ENCODE peak calls at places on chromosome 16, in nine cellular contexts. One of them, this sample, is unnamed.

GRCh38 chr16:73329363-73330306 is 281.7 kb upstream of the ZFHX3 start:
- DNase-seq in DMS79 treated with DMSO at 0.1 percent for 48 hours: no peak
- DNase-seq in caudate nucleus: peak; percentile 37
- DNase-seq in left ventricle myocardium inferior: no peak
- DNase-seq in NCI-H2081 treated with DMSO at 0.1 percent for 48 hours: no peak
- DNase-seq in AG04450: no peak
- DNase-seq in CD8-positive, alpha-beta memory T cell: no peak
- DNase-seq in activated CD4-positive, alpha-beta T cell treated with anti-CD3 and anti-CD28 coated beads for 1 hour: no peak
- DNase-seq in stimulated activated effector memory CD8-positive, alpha-beta T cell treated with anti-CD3 and anti-CD28 coated beads, Interleukin-12 subunit alpha, Interleukin-12 subunit beta, amount 100 ng/mL, for 72 hours: no peak
- DNase-seq in this sample: peak; percentile 39

GRCh38 chr16:74320707-74321106 is 24.1 kb downstream of the PSMD7 start:
- DNase-seq in DMS79 treated with DMSO at 0.1 percent for 48 hours: no peak
- DNase-seq in caudate nucleus: no peak
- DNase-seq in left ventricle myocardium inferior: no peak
- DNase-seq in NCI-H2081 treated with DMSO at 0.1 percent for 48 hours: no peak
- DNase-seq in AG04450: no peak
- DNase-seq in CD8-positive, alpha-beta memory T cell: no peak
- DNase-seq in activated CD4-positive, alpha-beta T cell treated with anti-CD3 and anti-CD28 coated beads for 1 hour: no peak
- DNase-seq in stimulated activated effector memory CD8-positive, alpha-beta T cell treated with anti-CD3 and anti-CD28 coated beads, Interleukin-12 subunit alpha, Interleukin-12 subunit beta, amount 100 ng/mL, for 72 hours: no peak
- DNase-seq in this sample: no peak

GRCh38 chr16:35686595-35686994 is 2227.2 kb downstream of the TP53TG3F start:
- DNase-seq in DMS79 treated with DMSO at 0.1 percent for 48 hours: no peak
- DNase-seq in caudate nucleus: no peak
- DNase-seq in left ventricle myocardium inferior: no peak
- DNase-seq in NCI-H2081 treated with DMSO at 0.1 percent for 48 hours: no peak
- DNase-seq in AG04450: no peak
- DNase-seq in CD8-positive, alpha-beta memory T cell: no peak
- DNase-seq in activated CD4-positive, alpha-beta T cell treated with anti-CD3 and anti-CD28 coated beads for 1 hour: no peak
- DNase-seq in stimulated activated effector memory CD8-positive, alpha-beta T cell treated with anti-CD3 and anti-CD28 coated beads, Interleukin-12 subunit alpha, Interleukin-12 subunit beta, amount 100 ng/mL, for 72 hours: no peak
- DNase-seq in this sample: no peak

GRCh38 chr16:60001523-60001922 is 1267.4 kb upstream of the GOT2 start:
- DNase-seq in DMS79 treated with DMSO at 0.1 percent for 48 hours: no peak
- DNase-seq in caudate nucleus: no peak
- DNase-seq in left ventricle myocardium inferior: no peak
- DNase-seq in NCI-H2081 treated with DMSO at 0.1 percent for 48 hours: no peak
- DNase-seq in AG04450: no peak
- DNase-seq in CD8-positive, alpha-beta memory T cell: no peak
- DNase-seq in activated CD4-positive, alpha-beta T cell treated with anti-CD3 and anti-CD28 coated beads for 1 hour: no peak
- DNase-seq in stimulated activated effector memory CD8-positive, alpha-beta T cell treated with anti-CD3 and anti-CD28 coated beads, Interleukin-12 subunit alpha, Interleukin-12 subunit beta, amount 100 ng/mL, for 72 hours: no peak
- DNase-seq in this sample: no peak

GRCh38 chr16:68884391-68884790 is 41.1 kb downstream of the TANGO6 start:
- DNase-seq in DMS79 treated with DMSO at 0.1 percent for 48 hours: no peak
- DNase-seq in caudate nucleus: no peak
- DNase-seq in left ventricle myocardium inferior: no peak
- DNase-seq in NCI-H2081 treated with DMSO at 0.1 percent for 48 hours: no peak
- DNase-seq in AG04450: no peak
- DNase-seq in CD8-positive, alpha-beta memory T cell: no peak
- DNase-seq in activated CD4-positive, alpha-beta T cell treated with anti-CD3 and anti-CD28 coated beads for 1 hour: no peak
- DNase-seq in stimulated activated effector memory CD8-positive, alpha-beta T cell treated with anti-CD3 and anti-CD28 coated beads, Interleukin-12 subunit alpha, Interleukin-12 subunit beta, amount 100 ng/mL, for 72 hours: no peak
- DNase-seq in this sample: no peak

GRCh38 chr16:85453-85782 is 7.4 kb downstream of the MPG start:
- DNase-seq in DMS79 treated with DMSO at 0.1 percent for 48 hours: no peak
- DNase-seq in caudate nucleus: no peak
- DNase-seq in left ventricle myocardium inferior: no peak
- DNase-seq in NCI-H2081 treated with DMSO at 0.1 percent for 48 hours: no peak
- DNase-seq in AG04450: no peak
- DNase-seq in CD8-positive, alpha-beta memory T cell: no peak
- DNase-seq in activated CD4-positive, alpha-beta T cell treated with anti-CD3 and anti-CD28 coated beads for 1 hour: no peak
- DNase-seq in stimulated activated effector memory CD8-positive, alpha-beta T cell treated with anti-CD3 and anti-CD28 coated beads, Interleukin-12 subunit alpha, Interleukin-12 subunit beta, amount 100 ng/mL, for 72 hours: no peak
- DNase-seq in this sample: no peak

GRCh38 chr16:70428178-70428998 is 10.5 kb downstream of the ST3GAL2 start:
- DNase-seq in DMS79 treated with DMSO at 0.1 percent for 48 hours: no peak
- DNase-seq in caudate nucleus: peak; percentile 17
- DNase-seq in left ventricle myocardium inferior: peak; percentile 97
- DNase-seq in NCI-H2081 treated with DMSO at 0.1 percent for 48 hours: no peak
- DNase-seq in AG04450: peak; percentile 87
- DNase-seq in CD8-positive, alpha-beta memory T cell: no peak
- DNase-seq in activated CD4-positive, alpha-beta T cell treated with anti-CD3 and anti-CD28 coated beads for 1 hour: no peak
- DNase-seq in stimulated activated effector memory CD8-positive, alpha-beta T cell treated with anti-CD3 and anti-CD28 coated beads, Interleukin-12 subunit alpha, Interleukin-12 subunit beta, amount 100 ng/mL, for 72 hours: peak; percentile 77
- DNase-seq in this sample: no peak

GRCh38 chr16:14491831-14492529 is 138.1 kb downstream of the PARN start:
- DNase-seq in DMS79 treated with DMSO at 0.1 percent for 48 hours: no peak
- DNase-seq in caudate nucleus: no peak
- DNase-seq in left ventricle myocardium inferior: no peak
- DNase-seq in NCI-H2081 treated with DMSO at 0.1 percent for 48 hours: no peak
- DNase-seq in AG04450: no peak
- DNase-seq in CD8-positive, alpha-beta memory T cell: no peak
- DNase-seq in activated CD4-positive, alpha-beta T cell treated with anti-CD3 and anti-CD28 coated beads for 1 hour: no peak
- DNase-seq in stimulated activated effector memory CD8-positive, alpha-beta T cell treated with anti-CD3 and anti-CD28 coated beads, Interleukin-12 subunit alpha, Interleukin-12 subunit beta, amount 100 ng/mL, for 72 hours: no peak
- DNase-seq in this sample: no peak

GRCh38 chr16:27189335-27189972 is 13.9 kb upstream of the KDM8 start:
- DNase-seq in DMS79 treated with DMSO at 0.1 percent for 48 hours: no peak
- DNase-seq in caudate nucleus: no peak
- DNase-seq in left ventricle myocardium inferior: no peak
- DNase-seq in NCI-H2081 treated with DMSO at 0.1 percent for 48 hours: no peak
- DNase-seq in AG04450: no peak
- DNase-seq in CD8-positive, alpha-beta memory T cell: no peak
- DNase-seq in activated CD4-positive, alpha-beta T cell treated with anti-CD3 and anti-CD28 coated beads for 1 hour: no peak
- DNase-seq in stimulated activated effector memory CD8-positive, alpha-beta T cell treated with anti-CD3 and anti-CD28 coated beads, Interleukin-12 subunit alpha, Interleukin-12 subunit beta, amount 100 ng/mL, for 72 hours: no peak
- DNase-seq in this sample: no peak

GRCh38 chr16:25785361-25785760 is 93.6 kb downstream of the HS3ST4 start:
- DNase-seq in DMS79 treated with DMSO at 0.1 percent for 48 hours: no peak
- DNase-seq in caudate nucleus: no peak
- DNase-seq in left ventricle myocardium inferior: no peak
- DNase-seq in NCI-H2081 treated with DMSO at 0.1 percent for 48 hours: no peak
- DNase-seq in AG04450: no peak
- DNase-seq in CD8-positive, alpha-beta memory T cell: no peak
- DNase-seq in activated CD4-positive, alpha-beta T cell treated with anti-CD3 and anti-CD28 coated beads for 1 hour: no peak
- DNase-seq in stimulated activated effector memory CD8-positive, alpha-beta T cell treated with anti-CD3 and anti-CD28 coated beads, Interleukin-12 subunit alpha, Interleukin-12 subunit beta, amount 100 ng/mL, for 72 hours: no peak
- DNase-seq in this sample: no peak

GRCh38 chr16:88007321-88007731 is 56.1 kb downstream of the BANP start:
- DNase-seq in DMS79 treated with DMSO at 0.1 percent for 48 hours: no peak
- DNase-seq in caudate nucleus: no peak
- DNase-seq in left ventricle myocardium inferior: no peak
- DNase-seq in NCI-H2081 treated with DMSO at 0.1 percent for 48 hours: no peak
- DNase-seq in AG04450: no peak
- DNase-seq in CD8-positive, alpha-beta memory T cell: no peak
- DNase-seq in activated CD4-positive, alpha-beta T cell treated with anti-CD3 and anti-CD28 coated beads for 1 hour: no peak
- DNase-seq in stimulated activated effector memory CD8-positive, alpha-beta T cell treated with anti-CD3 and anti-CD28 coated beads, Interleukin-12 subunit alpha, Interleukin-12 subunit beta, amount 100 ng/mL, for 72 hours: no peak
- DNase-seq in this sample: no peak

GRCh38 chr16:6558133-6558532 is 774.5 kb upstream of the RBFOX1 start:
- DNase-seq in DMS79 treated with DMSO at 0.1 percent for 48 hours: peak; percentile 22
- DNase-seq in caudate nucleus: no peak
- DNase-seq in left ventricle myocardium inferior: no peak
- DNase-seq in NCI-H2081 treated with DMSO at 0.1 percent for 48 hours: no peak
- DNase-seq in AG04450: no peak
- DNase-seq in CD8-positive, alpha-beta memory T cell: no peak
- DNase-seq in activated CD4-positive, alpha-beta T cell treated with anti-CD3 and anti-CD28 coated beads for 1 hour: no peak
- DNase-seq in stimulated activated effector memory CD8-positive, alpha-beta T cell treated with anti-CD3 and anti-CD28 coated beads, Interleukin-12 subunit alpha, Interleukin-12 subunit beta, amount 100 ng/mL, for 72 hours: no peak
- DNase-seq in this sample: no peak